ENCODE peak calls at places on chromosomes 4 and X, in seven cellular contexts. One of them, this sample, is unnamed.
A peak's percentile ranks its signal among the peaks of the same experiment; 100 is the strongest.

GRCh38 chr4:75598390-75598789 is 31.9 kb downstream of the CDKL2 start:
- DNase-seq in T-helper 1 cell: no peak
- DNase-seq in activated T-cell treated with anti-CD3 and anti-CD28 coated beads for 1 hour: no peak
- DNase-seq in naive thymus-derived CD4-positive, alpha-beta T cell: no peak
- DNase-seq in colonic mucosa: no peak
- DNase-seq in NCI-H460: no peak
- DNase-seq in NCI-H1694 treated with DMSO at 0.1 percent for 48 hours: no peak
- DNase-seq in this sample: no peak

GRCh38 chr4:16129336-16129735 is 45.5 kb upstream of the PROM1 start:
- DNase-seq in T-helper 1 cell: no peak
- DNase-seq in activated T-cell treated with anti-CD3 and anti-CD28 coated beads for 1 hour: no peak
- DNase-seq in naive thymus-derived CD4-positive, alpha-beta T cell: no peak
- DNase-seq in colonic mucosa: peak; percentile 43
- DNase-seq in NCI-H460: no peak
- DNase-seq in NCI-H1694 treated with DMSO at 0.1 percent for 48 hours: no peak
- DNase-seq in this sample: no peak

GRCh38 chrX:37541991-37542390 is 29.5 kb upstream of the LANCL3 start:
- DNase-seq in T-helper 1 cell: no peak
- DNase-seq in activated T-cell treated with anti-CD3 and anti-CD28 coated beads for 1 hour: no peak
- DNase-seq in naive thymus-derived CD4-positive, alpha-beta T cell: no peak
- DNase-seq in colonic mucosa: no peak
- DNase-seq in NCI-H460: no peak
- DNase-seq in NCI-H1694 treated with DMSO at 0.1 percent for 48 hours: no peak
- DNase-seq in this sample: no peak

GRCh38 chrX:112694062-112694461 is 14.3 kb upstream of the LHFPL1 start:
- DNase-seq in T-helper 1 cell: no peak
- DNase-seq in activated T-cell treated with anti-CD3 and anti-CD28 coated beads for 1 hour: no peak
- DNase-seq in naive thymus-derived CD4-positive, alpha-beta T cell: no peak
- DNase-seq in colonic mucosa: no peak
- DNase-seq in NCI-H460: no peak
- DNase-seq in NCI-H1694 treated with DMSO at 0.1 percent for 48 hours: no peak
- DNase-seq in this sample: no peak

GRCh38 chrX:131802836-131803626 is 220.1 kb upstream of the STK26 start:
- DNase-seq in T-helper 1 cell: no peak
- DNase-seq in activated T-cell treated with anti-CD3 and anti-CD28 coated beads for 1 hour: no peak
- DNase-seq in naive thymus-derived CD4-positive, alpha-beta T cell: peak; percentile 5
- DNase-seq in colonic mucosa: peak; percentile 73
- DNase-seq in NCI-H460: no peak
- DNase-seq in NCI-H1694 treated with DMSO at 0.1 percent for 48 hours: no peak
- DNase-seq in this sample: peak; percentile 83

GRCh38 chr4:26062221-26062620 is 148.2 kb downstream of the SMIM20 start:
- DNase-seq in T-helper 1 cell: no peak
- DNase-seq in activated T-cell treated with anti-CD3 and anti-CD28 coated beads for 1 hour: no peak
- DNase-seq in naive thymus-derived CD4-positive, alpha-beta T cell: no peak
- DNase-seq in colonic mucosa: no peak
- DNase-seq in NCI-H460: no peak
- DNase-seq in NCI-H1694 treated with DMSO at 0.1 percent for 48 hours: no peak
- DNase-seq in this sample: no peak

GRCh38 chr4:157984285-157984911 is 188.4 kb downstream of the GASK1B start:
- DNase-seq in T-helper 1 cell: no peak
- DNase-seq in activated T-cell treated with anti-CD3 and anti-CD28 coated beads for 1 hour: no peak
- DNase-seq in naive thymus-derived CD4-positive, alpha-beta T cell: no peak
- DNase-seq in colonic mucosa: no peak
- DNase-seq in NCI-H460: peak; percentile 26
- DNase-seq in NCI-H1694 treated with DMSO at 0.1 percent for 48 hours: no peak
- DNase-seq in this sample: no peak

GRCh38 chrX:40867352-40867751 is 132.0 kb upstream of the MED14 start:
- DNase-seq in T-helper 1 cell: no peak
- DNase-seq in activated T-cell treated with anti-CD3 and anti-CD28 coated beads for 1 hour: no peak
- DNase-seq in naive thymus-derived CD4-positive, alpha-beta T cell: no peak
- DNase-seq in colonic mucosa: no peak
- DNase-seq in NCI-H460: no peak
- DNase-seq in NCI-H1694 treated with DMSO at 0.1 percent for 48 hours: no peak
- DNase-seq in this sample: no peak

GRCh38 chrX:49992809-49993208 is 70.4 kb downstream of the CLCN5 start:
- DNase-seq in T-helper 1 cell: no peak
- DNase-seq in activated T-cell treated with anti-CD3 and anti-CD28 coated beads for 1 hour: no peak
- DNase-seq in naive thymus-derived CD4-positive, alpha-beta T cell: no peak
- DNase-seq in colonic mucosa: no peak
- DNase-seq in NCI-H460: no peak
- DNase-seq in NCI-H1694 treated with DMSO at 0.1 percent for 48 hours: no peak
- DNase-seq in this sample: no peak

GRCh38 chr4:76744253-76744921 is 153.6 kb downstream of the SOWAHB start:
- DNase-seq in T-helper 1 cell: no peak
- DNase-seq in activated T-cell treated with anti-CD3 and anti-CD28 coated beads for 1 hour: no peak
- DNase-seq in naive thymus-derived CD4-positive, alpha-beta T cell: no peak
- DNase-seq in colonic mucosa: no peak
- DNase-seq in NCI-H460: no peak
- DNase-seq in NCI-H1694 treated with DMSO at 0.1 percent for 48 hours: no peak
- DNase-seq in this sample: no peak

GRCh38 chrX:80022363-80023031 is 7.9 kb downstream of the TBX22 start:
- DNase-seq in T-helper 1 cell: no peak
- DNase-seq in activated T-cell treated with anti-CD3 and anti-CD28 coated beads for 1 hour: no peak
- DNase-seq in naive thymus-derived CD4-positive, alpha-beta T cell: no peak
- DNase-seq in colonic mucosa: no peak
- DNase-seq in NCI-H460: no peak
- DNase-seq in NCI-H1694 treated with DMSO at 0.1 percent for 48 hours: no peak
- DNase-seq in this sample: no peak

GRCh38 chr4:118905546-118905945 is 16.9 kb downstream of the SYNPO2 start:
- DNase-seq in T-helper 1 cell: no peak
- DNase-seq in activated T-cell treated with anti-CD3 and anti-CD28 coated beads for 1 hour: no peak
- DNase-seq in naive thymus-derived CD4-positive, alpha-beta T cell: no peak
- DNase-seq in colonic mucosa: no peak
- DNase-seq in NCI-H460: no peak
- DNase-seq in NCI-H1694 treated with DMSO at 0.1 percent for 48 hours: no peak
- DNase-seq in this sample: no peak